ENCODE peak calls at places on chromosomes 12 and 14, in five cellular contexts. One of them, this sample, is unnamed.
A peak's percentile ranks its signal among the peaks of the same experiment; 100 is the strongest.

GRCh38 chr14:42523656-42524055 is 917.0 kb downstream of the LRFN5 start:
- DNase-seq in GM10248: no peak
- DNase-seq in foreskin fibroblast: no peak
- DNase-seq in CD14-positive monocyte: no peak
- DNase-seq in RWPE1: no peak
- DNase-seq in this sample: no peak

GRCh38 chr12:99418379-99418778 is 229.2 kb upstream of the GARIN6 start:
- DNase-seq in RWPE1: no peak
- DNase-seq in GM10248: no peak
- DNase-seq in foreskin fibroblast: no peak
- DNase-seq in CD14-positive monocyte: no peak
- DNase-seq in this sample: no peak

GRCh38 chr14:22671622-22672021 is 27.5 kb upstream of the OR6J1 start:
- DNase-seq in foreskin fibroblast: no peak
- DNase-seq in GM10248: no peak
- DNase-seq in RWPE1: no peak
- DNase-seq in CD14-positive monocyte: no peak
- DNase-seq in this sample: no peak

GRCh38 chr14:78848234-78848820 is 678.2 kb downstream of the NRXN3 start:
- DNase-seq in foreskin fibroblast: peak; percentile 2
- DNase-seq in CD14-positive monocyte: no peak
- DNase-seq in RWPE1: peak; percentile 51
- DNase-seq in GM10248: peak; percentile 14
- DNase-seq in this sample: no peak

GRCh38 chr14:72685456-72685855 is 208.4 kb downstream of the DPF3 start:
- DNase-seq in RWPE1: no peak
- DNase-seq in CD14-positive monocyte: no peak
- DNase-seq in foreskin fibroblast: no peak
- DNase-seq in GM10248: no peak
- DNase-seq in this sample: no peak

GRCh38 chr14:93103392-93104080 is 12.2 kb downstream of the ITPK1 start:
- DNase-seq in foreskin fibroblast: no peak
- DNase-seq in CD14-positive monocyte: peak; percentile 62
- DNase-seq in GM10248: peak; percentile 80
- DNase-seq in RWPE1: peak; percentile 54
- DNase-seq in this sample: no peak

GRCh38 chr12:71671311-71671710 is 7.2 kb downstream of the THAP2 start:
- DNase-seq in GM10248: no peak
- DNase-seq in RWPE1: no peak
- DNase-seq in foreskin fibroblast: no peak
- DNase-seq in CD14-positive monocyte: no peak
- DNase-seq in this sample: no peak

GRCh38 chr12:31568498-31568897 is 22.4 kb downstream of the DENND5B start:
- DNase-seq in foreskin fibroblast: no peak
- DNase-seq in GM10248: no peak
- DNase-seq in RWPE1: no peak
- DNase-seq in CD14-positive monocyte: no peak
- DNase-seq in this sample: no peak

GRCh38 chr14:32010561-32011188 is 66.4 kb upstream of the ARHGAP5 start:
- DNase-seq in RWPE1: peak; percentile 69
- DNase-seq in GM10248: no peak
- DNase-seq in foreskin fibroblast: peak; percentile 73
- DNase-seq in CD14-positive monocyte: no peak
- DNase-seq in this sample: no peak

GRCh38 chr14:102893452-102893851 is 29.0 kb upstream of the AMN start:
- DNase-seq in GM10248: no peak
- DNase-seq in RWPE1: no peak
- DNase-seq in CD14-positive monocyte: no peak
- DNase-seq in foreskin fibroblast: peak; percentile 90
- DNase-seq in this sample: peak; percentile 32

GRCh38 chr12:2163172-2163927 is 110.6 kb downstream of the CACNA1C start:
- DNase-seq in CD14-positive monocyte: no peak
- DNase-seq in GM10248: no peak
- DNase-seq in RWPE1: no peak
- DNase-seq in foreskin fibroblast: peak; percentile 38
- DNase-seq in this sample: peak; percentile 89

GRCh38 chr12:59040043-59040442 is 119.7 kb upstream of the LRIG3 start:
- DNase-seq in RWPE1: no peak
- DNase-seq in GM10248: no peak
- DNase-seq in foreskin fibroblast: no peak
- DNase-seq in CD14-positive monocyte: no peak
- DNase-seq in this sample: no peak

GRCh38 chr12:130482448-130482847 is 144.8 kb downstream of the PIWIL1 start:
- DNase-seq in RWPE1: no peak
- DNase-seq in CD14-positive monocyte: no peak
- DNase-seq in GM10248: no peak
- DNase-seq in foreskin fibroblast: no peak
- DNase-seq in this sample: no peak

DNA sequence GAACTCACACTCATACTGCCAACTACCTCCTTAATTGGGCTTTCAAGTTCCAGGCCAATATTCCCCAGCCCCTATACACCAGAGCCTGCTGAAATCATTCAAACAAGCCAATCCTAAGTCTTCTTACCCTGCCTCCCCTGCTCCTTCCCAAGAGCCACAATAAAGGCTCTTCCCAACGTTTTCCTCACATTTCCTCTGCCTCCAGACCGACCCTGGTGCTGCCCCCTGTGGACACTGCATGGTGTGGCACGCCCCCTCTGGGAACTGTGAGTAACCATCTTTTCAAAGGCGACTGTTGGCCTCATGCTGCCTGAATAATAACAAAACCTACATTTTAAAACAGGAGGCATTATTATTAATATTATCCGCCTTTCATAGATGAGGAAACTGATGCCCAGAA is 111.6 kb upstream of the NOS1 start:
- DNase-seq in RWPE1: no peak
- DNase-seq in GM10248: no peak
- DNase-seq in CD14-positive monocyte: no peak
- DNase-seq in foreskin fibroblast: no peak
- DNase-seq in this sample: no peak
- TF ChIP-seq CTCF in RWPE1: no peak
- TF ChIP-seq CTCF in GM10248: no peak
- TF ChIP-seq CTCF in CD14-positive monocyte: no peak
- TF ChIP-seq CTCF in foreskin fibroblast: peak; percentile 14
- TF ChIP-seq CTCF in this sample: peak; percentile 46

GRCh38 chr12:6946033-6946919 is 2.5 kb downstream of the C12orf57 start:
- DNase-seq in RWPE1: peak; percentile 92
- DNase-seq in GM10248: peak; percentile 74
- DNase-seq in foreskin fibroblast: no peak
- DNase-seq in CD14-positive monocyte: no peak
- DNase-seq in this sample: no peak

GRCh38 chr12:6945613-6946012 is 1.8 kb downstream of the C12orf57 start:
- DNase-seq in foreskin fibroblast: no peak
- DNase-seq in RWPE1: no peak
- DNase-seq in GM10248: no peak
- DNase-seq in CD14-positive monocyte: no peak
- DNase-seq in this sample: no peak

GRCh38 chr12:6943719-6944380 is at the start of the genes C12orf57 and RNU7-1:
- DNase-seq in GM10248: peak; percentile 68
- DNase-seq in foreskin fibroblast: peak; percentile 89
- DNase-seq in RWPE1: peak; percentile 79
- DNase-seq in CD14-positive monocyte: peak; percentile 79
- DNase-seq in this sample: peak; percentile 77

GRCh38 chr12:6943387-6943718 is 263 bp upstream of the RNU7-1 start:
- DNase-seq in GM10248: peak; percentile 89
- DNase-seq in foreskin fibroblast: peak; percentile 88
- DNase-seq in RWPE1: peak; percentile 90
- DNase-seq in CD14-positive monocyte: peak; percentile 86
- DNase-seq in this sample: peak; percentile 71

GRCh38 chr12:6944381-6945186 is 762 bp downstream of the C12orf57 start:
- DNase-seq in foreskin fibroblast: peak; percentile 86
- DNase-seq in GM10248: peak; percentile 79
- DNase-seq in CD14-positive monocyte: peak; percentile 85
- DNase-seq in RWPE1: peak; percentile 84
- DNase-seq in this sample: peak; percentile 94
- TF ChIP-seq CTCF in foreskin fibroblast: peak; percentile 90
- TF ChIP-seq CTCF in GM10248: peak; percentile 94
- TF ChIP-seq CTCF in CD14-positive monocyte: peak; percentile 81
- TF ChIP-seq CTCF in RWPE1: peak; percentile 74
- TF ChIP-seq CTCF in this sample: peak; percentile 91

DNA sequence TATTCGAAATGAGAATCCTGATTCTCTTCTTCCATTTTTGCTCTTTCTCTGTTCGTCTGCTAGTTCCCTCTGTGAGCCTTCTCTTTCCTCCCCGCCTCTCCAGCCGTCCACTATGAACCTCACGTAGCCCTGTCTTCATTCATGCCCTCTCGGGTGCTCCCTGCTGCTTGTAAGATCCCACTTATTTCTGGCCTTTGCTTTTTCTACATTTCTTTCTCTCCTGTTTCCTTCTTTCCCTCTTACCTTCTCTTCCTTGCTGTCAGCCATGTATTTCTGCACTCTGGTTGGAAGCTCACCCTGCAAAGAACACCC is 85.9 kb downstream of the SAMD4A start:
- DNase-seq in CD14-positive monocyte: no peak
- DNase-seq in foreskin fibroblast: no peak
- DNase-seq in RWPE1: no peak
- DNase-seq in GM10248: no peak
- DNase-seq in this sample: no peak
- TF ChIP-seq CTCF in CD14-positive monocyte: no peak
- TF ChIP-seq CTCF in foreskin fibroblast: no peak
- TF ChIP-seq CTCF in RWPE1: no peak
- TF ChIP-seq CTCF in GM10248: no peak
- TF ChIP-seq CTCF in this sample: no peak

GRCh38 chr14:64476438-64476837 is 11.1 kb downstream of the AKAP5 start:
- DNase-seq in foreskin fibroblast: no peak
- DNase-seq in RWPE1: no peak
- DNase-seq in CD14-positive monocyte: no peak
- DNase-seq in GM10248: no peak
- DNase-seq in this sample: no peak

GRCh38 chr14:64474698-64475097 is 9.4 kb downstream of the AKAP5 start:
- DNase-seq in foreskin fibroblast: no peak
- DNase-seq in CD14-positive monocyte: no peak
- DNase-seq in GM10248: no peak
- DNase-seq in RWPE1: no peak
- DNase-seq in this sample: no peak

GRCh38 chr14:64474041-64474440 is 8.7 kb downstream of the AKAP5 start:
- DNase-seq in CD14-positive monocyte: no peak
- DNase-seq in foreskin fibroblast: no peak
- DNase-seq in GM10248: no peak
- DNase-seq in RWPE1: no peak
- DNase-seq in this sample: no peak

GRCh38 chr14:64475585-64476273 is 10.4 kb downstream of the AKAP5 start:
- DNase-seq in foreskin fibroblast: no peak
- DNase-seq in CD14-positive monocyte: no peak
- DNase-seq in GM10248: no peak
- DNase-seq in RWPE1: no peak
- DNase-seq in this sample: no peak

DNA sequence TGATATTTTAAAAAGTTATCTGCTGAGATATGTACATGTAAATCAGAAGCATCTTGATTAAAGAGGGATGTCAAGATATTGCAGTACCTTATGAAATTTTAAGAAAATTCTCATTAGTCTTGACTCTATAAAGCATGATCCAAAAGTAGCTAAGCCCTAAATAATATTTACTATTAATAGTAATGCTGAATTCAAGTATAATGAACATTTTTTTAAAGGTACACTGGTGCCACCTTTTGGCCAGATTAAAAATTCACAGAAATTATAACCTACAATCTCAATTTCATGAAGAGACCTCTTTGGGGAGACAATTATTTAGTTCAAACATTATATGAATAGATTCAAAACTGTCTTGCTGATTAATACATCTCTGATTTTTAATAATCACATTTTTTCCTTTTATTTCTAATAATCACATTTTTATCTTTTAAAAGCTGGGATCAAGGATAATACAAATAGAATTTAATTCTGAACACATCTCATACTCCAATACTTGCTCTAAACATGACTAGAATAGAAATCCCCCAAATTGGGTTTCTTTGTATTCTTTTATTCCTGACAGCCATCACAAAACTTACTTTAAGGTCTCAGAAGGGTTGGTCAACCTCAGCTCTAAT is 13.4 kb downstream of the AKAP5 start:
- DNase-seq in GM10248: no peak
- DNase-seq in RWPE1: peak; percentile 24
- DNase-seq in CD14-positive monocyte: no peak
- DNase-seq in foreskin fibroblast: no peak
- DNase-seq in this sample: no peak
- TF ChIP-seq CTCF in GM10248: peak; percentile 27
- TF ChIP-seq CTCF in RWPE1: peak; percentile 56
- TF ChIP-seq CTCF in CD14-positive monocyte: peak; percentile 70
- TF ChIP-seq CTCF in foreskin fibroblast: peak; percentile 14
- TF ChIP-seq CTCF in this sample: peak; percentile 57

This sample was measured in left ventricle myocardium inferior.